ENCODE peak calls at places on chromosome 13, in seven cellular contexts. One of them, this sample, is unnamed.

GRCh38 chr13:32538234-32538620 is 368 bp downstream of the N4BP2L2 start:
- DNase-seq in AG10803: peak
- DNase-seq in SJSA1: no peak
- DNase-seq in psoas muscle: peak
- DNase-seq in CD8-positive, alpha-beta T cell: no peak
- DNase-seq in OCI-LY7: no peak
- DNase-seq in lower leg skin: peak
- DNase-seq in this sample: no peak

GRCh38 chr13:90362718-90363117 is 984.8 kb upstream of the MIR17HG start:
- DNase-seq in AG10803: peak
- DNase-seq in SJSA1: no peak
- DNase-seq in psoas muscle: no peak
- DNase-seq in CD8-positive, alpha-beta T cell: no peak
- DNase-seq in OCI-LY7: no peak
- DNase-seq in lower leg skin: no peak
- DNase-seq in this sample: no peak

GRCh38 chr13:41111454-41111853 is 21.1 kb downstream of the KBTBD6 start:
- DNase-seq in AG10803: no peak
- DNase-seq in SJSA1: no peak
- DNase-seq in psoas muscle: no peak
- DNase-seq in CD8-positive, alpha-beta T cell: no peak
- DNase-seq in OCI-LY7: no peak
- DNase-seq in lower leg skin: no peak
- DNase-seq in this sample: no peak

GRCh38 chr13:75458696-75459422 is 23.1 kb downstream of the TBC1D4 start:
- DNase-seq in AG10803: no peak
- DNase-seq in SJSA1: no peak
- DNase-seq in psoas muscle: peak
- DNase-seq in CD8-positive, alpha-beta T cell: no peak
- DNase-seq in OCI-LY7: no peak
- DNase-seq in lower leg skin: peak
- DNase-seq in this sample: no peak

GRCh38 chr13:72820156-72820897 is 38.4 kb downstream of the PIBF1 start:
- DNase-seq in AG10803: peak
- DNase-seq in SJSA1: no peak
- DNase-seq in psoas muscle: no peak
- DNase-seq in CD8-positive, alpha-beta T cell: no peak
- DNase-seq in OCI-LY7: no peak
- DNase-seq in lower leg skin: no peak
- DNase-seq in this sample: no peak

GRCh38 chr13:71729441-71729840 is 137.6 kb downstream of the DACH1 start:
- DNase-seq in AG10803: no peak
- DNase-seq in SJSA1: no peak
- DNase-seq in psoas muscle: no peak
- DNase-seq in CD8-positive, alpha-beta T cell: no peak
- DNase-seq in OCI-LY7: no peak
- DNase-seq in lower leg skin: no peak
- DNase-seq in this sample: no peak

GRCh38 chr13:30713133-30713532 is 22.2 kb upstream of the ALOX5AP start:
- DNase-seq in AG10803: peak
- DNase-seq in SJSA1: no peak
- DNase-seq in psoas muscle: peak
- DNase-seq in CD8-positive, alpha-beta T cell: no peak
- DNase-seq in OCI-LY7: no peak
- DNase-seq in lower leg skin: peak
- DNase-seq in this sample: no peak

GRCh38 chr13:52652980-52653303 is 306 bp downstream of the SUGT1 start:
- DNase-seq in AG10803: no peak
- DNase-seq in SJSA1: no peak
- DNase-seq in psoas muscle: no peak
- DNase-seq in CD8-positive, alpha-beta T cell: no peak
- DNase-seq in OCI-LY7: no peak
- DNase-seq in lower leg skin: no peak
- DNase-seq in this sample: no peak

GRCh38 chr13:74056829-74057564 is 77.2 kb downstream of the KLF12 start:
- DNase-seq in AG10803: no peak
- DNase-seq in SJSA1: no peak
- DNase-seq in psoas muscle: peak
- DNase-seq in CD8-positive, alpha-beta T cell: no peak
- DNase-seq in OCI-LY7: no peak
- DNase-seq in lower leg skin: no peak
- DNase-seq in this sample: no peak

GRCh38 chr13:113584205-113584869 is at the start of gene TFDP1:
- DNase-seq in AG10803: peak
- DNase-seq in SJSA1: peak
- DNase-seq in psoas muscle: peak
- DNase-seq in CD8-positive, alpha-beta T cell: peak
- DNase-seq in OCI-LY7: peak
- DNase-seq in lower leg skin: no peak
- DNase-seq in this sample: peak
- H3K4me3 ChIP-seq in AG10803: peak
- H3K4me3 ChIP-seq in SJSA1: peak
- H3K4me3 ChIP-seq in psoas muscle: peak
- H3K4me3 ChIP-seq in CD8-positive, alpha-beta T cell: peak
- H3K4me3 ChIP-seq in OCI-LY7: peak
- H3K4me3 ChIP-seq in lower leg skin: peak
- H3K4me3 ChIP-seq in this sample: peak

GRCh38 chr13:111007209-111007608 is 92.3 kb upstream of the ANKRD10 start:
- DNase-seq in AG10803: no peak
- DNase-seq in SJSA1: no peak
- DNase-seq in psoas muscle: no peak
- DNase-seq in CD8-positive, alpha-beta T cell: no peak
- DNase-seq in OCI-LY7: peak
- DNase-seq in lower leg skin: no peak
- DNase-seq in this sample: no peak
- H3K4me3 ChIP-seq in AG10803: no peak
- H3K4me3 ChIP-seq in SJSA1: no peak
- H3K4me3 ChIP-seq in psoas muscle: peak
- H3K4me3 ChIP-seq in CD8-positive, alpha-beta T cell: no peak
- H3K4me3 ChIP-seq in OCI-LY7: no peak
- H3K4me3 ChIP-seq in lower leg skin: no peak
- H3K4me3 ChIP-seq in this sample: no peak

GRCh38 chr13:77697208-77698103 is at the start of gene SLAIN1:
- DNase-seq in AG10803: no peak
- DNase-seq in SJSA1: no peak
- DNase-seq in psoas muscle: peak
- DNase-seq in CD8-positive, alpha-beta T cell: peak
- DNase-seq in OCI-LY7: peak
- DNase-seq in lower leg skin: peak
- DNase-seq in this sample: peak
- H3K4me3 ChIP-seq in AG10803: peak
- H3K4me3 ChIP-seq in SJSA1: peak
- H3K4me3 ChIP-seq in psoas muscle: peak
- H3K4me3 ChIP-seq in CD8-positive, alpha-beta T cell: peak
- H3K4me3 ChIP-seq in OCI-LY7: peak
- H3K4me3 ChIP-seq in lower leg skin: peak
- H3K4me3 ChIP-seq in this sample: peak

GRCh38 chr13:44075113-44075512 is 195.4 kb downstream of the LACC1 start:
- DNase-seq in AG10803: no peak
- DNase-seq in SJSA1: no peak
- DNase-seq in psoas muscle: no peak
- DNase-seq in CD8-positive, alpha-beta T cell: no peak
- DNase-seq in OCI-LY7: no peak
- DNase-seq in lower leg skin: no peak
- DNase-seq in this sample: no peak

GRCh38 chr13:44079413-44080205 is 199.9 kb downstream of the LACC1 start:
- DNase-seq in AG10803: no peak
- DNase-seq in SJSA1: no peak
- DNase-seq in psoas muscle: no peak
- DNase-seq in CD8-positive, alpha-beta T cell: no peak
- DNase-seq in OCI-LY7: no peak
- DNase-seq in lower leg skin: no peak
- DNase-seq in this sample: no peak

GRCh38 chr13:44084146-44084545 is 204.4 kb downstream of the LACC1 start:
- DNase-seq in AG10803: no peak
- DNase-seq in SJSA1: no peak
- DNase-seq in psoas muscle: no peak
- DNase-seq in CD8-positive, alpha-beta T cell: no peak
- DNase-seq in OCI-LY7: no peak
- DNase-seq in lower leg skin: no peak
- DNase-seq in this sample: no peak

GRCh38 chr13:44078806-44079378 is 199.2 kb downstream of the LACC1 start:
- DNase-seq in AG10803: no peak
- DNase-seq in SJSA1: no peak
- DNase-seq in psoas muscle: no peak
- DNase-seq in CD8-positive, alpha-beta T cell: no peak
- DNase-seq in OCI-LY7: no peak
- DNase-seq in lower leg skin: no peak
- DNase-seq in this sample: no peak
- H3K4me3 ChIP-seq in AG10803: no peak
- H3K4me3 ChIP-seq in SJSA1: no peak
- H3K4me3 ChIP-seq in psoas muscle: no peak
- H3K4me3 ChIP-seq in CD8-positive, alpha-beta T cell: no peak
- H3K4me3 ChIP-seq in OCI-LY7: no peak
- H3K4me3 ChIP-seq in lower leg skin: no peak
- H3K4me3 ChIP-seq in this sample: no peak

GRCh38 chr13:98854448-98854847 is 102.0 kb upstream of the SLC15A1 start:
- DNase-seq in AG10803: no peak
- DNase-seq in SJSA1: no peak
- DNase-seq in psoas muscle: no peak
- DNase-seq in CD8-positive, alpha-beta T cell: no peak
- DNase-seq in OCI-LY7: no peak
- DNase-seq in lower leg skin: no peak
- DNase-seq in this sample: no peak

GRCh38 chr13:98858206-98858605 is 105.7 kb upstream of the SLC15A1 start:
- DNase-seq in AG10803: no peak
- DNase-seq in SJSA1: no peak
- DNase-seq in psoas muscle: no peak
- DNase-seq in CD8-positive, alpha-beta T cell: no peak
- DNase-seq in OCI-LY7: no peak
- DNase-seq in lower leg skin: no peak
- DNase-seq in this sample: no peak

GRCh38 chr13:98851276-98851675 is 98.8 kb upstream of the SLC15A1 start:
- DNase-seq in AG10803: no peak
- DNase-seq in SJSA1: no peak
- DNase-seq in psoas muscle: no peak
- DNase-seq in CD8-positive, alpha-beta T cell: no peak
- DNase-seq in OCI-LY7: no peak
- DNase-seq in lower leg skin: no peak
- DNase-seq in this sample: no peak

GRCh38 chr13:98856983-98857382 is 104.5 kb upstream of the SLC15A1 start:
- DNase-seq in AG10803: peak
- DNase-seq in SJSA1: no peak
- DNase-seq in psoas muscle: no peak
- DNase-seq in CD8-positive, alpha-beta T cell: no peak
- DNase-seq in OCI-LY7: no peak
- DNase-seq in lower leg skin: no peak
- DNase-seq in this sample: no peak

GRCh38 chr13:98853791-98854191 is 101.3 kb upstream of the SLC15A1 start:
- DNase-seq in AG10803: peak
- DNase-seq in SJSA1: no peak
- DNase-seq in psoas muscle: no peak
- DNase-seq in CD8-positive, alpha-beta T cell: no peak
- DNase-seq in OCI-LY7: no peak
- DNase-seq in lower leg skin: no peak
- DNase-seq in this sample: no peak
- H3K4me3 ChIP-seq in AG10803: peak
- H3K4me3 ChIP-seq in SJSA1: no peak
- H3K4me3 ChIP-seq in psoas muscle: no peak
- H3K4me3 ChIP-seq in CD8-positive, alpha-beta T cell: no peak
- H3K4me3 ChIP-seq in OCI-LY7: no peak
- H3K4me3 ChIP-seq in lower leg skin: no peak
- H3K4me3 ChIP-seq in this sample: no peak

This sample was measured in Jurkat, Clone E6-1.